ENCODE peak calls at places on chromosomes 6 and 20, in six cellular contexts. O is upper lobe of left lung; I is HL-60; G is CD4-positive, alpha-beta T cell; E is fibroblast of the aortic adventitia; N is tibial nerve. Z is an unnamed sample.

GRCh38 chr6:118344014-118344670 is 204.0 kb upstream of the PLN start:
- DNase-seq in O (no peak), I (no peak), G (no peak), E (no peak), N (no peak), Z (no peak)

GRCh38 chr6:137763436-137763835 is 103.6 kb upstream of the TNFAIP3 start:
- DNase-seq in O (no peak), I (no peak), G (no peak), E (no peak), N (no peak), Z (no peak)

GRCh38 chr6:70709826-70710225 is 42.1 kb downstream of the SMAP1 start:
- DNase-seq in O (no peak), I (no peak), G (no peak), E (peak), N (no peak), Z (no peak)

GRCh38 chr6:90131614-90132423 is 164.8 kb downstream of the BACH2 start:
- DNase-seq in O (no peak), I (peak), G (no peak), E (peak), N (no peak), Z (no peak)

GRCh38 chr6:32825966-32826365 is 9.2 kb upstream of the HLA-DOB start:
- DNase-seq in O (no peak), I (no peak), G (no peak), E (peak), N (no peak), Z (no peak)

GRCh38 chr6:89412071-89413005 is at the start of gene RRAGD:
- DNase-seq in O (peak), I (peak), G (peak), E (no peak), N (peak), Z (peak)

GRCh38 chr6:52454556-52454955 is 34.4 kb downstream of the EFHC1 start:
- DNase-seq in O (no peak), I (no peak), G (no peak), E (peak), N (no peak), Z (no peak)

GRCh38 chr6:169890049-169890448 is 138.6 kb downstream of the ERMARD start:
- DNase-seq in O (no peak), I (no peak), G (no peak), E (no peak), N (no peak), Z (peak)

GRCh38 chr6:6749791-6750434 is 161.4 kb downstream of the LY86 start:
- DNase-seq in O (peak), I (peak), G (peak), E (peak), N (peak), Z (no peak)

GRCh38 chr6:110529355-110529754 is 52.9 kb upstream of the SLC22A16 start:
- DNase-seq in O (no peak), I (peak), G (no peak), E (peak), N (no peak), Z (no peak)

GRCh38 chr6:169795196-169795595 is 43.8 kb downstream of the ERMARD start:
- DNase-seq in O (no peak), I (peak), G (no peak), E (no peak), N (no peak), Z (peak)

GRCh38 chr6:156336096-156336495 is 441.1 kb upstream of the ARID1B start:
- DNase-seq in O (no peak), I (no peak), G (no peak), E (no peak), N (no peak), Z (no peak)

GRCh38 chr6:41775293-41775882 is 4.3 kb downstream of the FRS3 start:
- DNase-seq in O (no peak), I (no peak), G (no peak), E (no peak), N (no peak), Z (no peak)

GRCh38 chr6:105094133-105094640 is 85.6 kb downstream of the POPDC3 start:
- DNase-seq in O (no peak), I (no peak), G (no peak), E (no peak), N (no peak), Z (no peak)

GRCh38 chr6:85484941-85485340 is 35.1 kb downstream of the NT5E start:
- DNase-seq in O (no peak), I (no peak), G (no peak), E (peak), N (no peak), Z (no peak)

GRCh38 chr6:152595507-152595906 is 41.7 kb downstream of the SYNE1 start:
- DNase-seq in O (no peak), I (no peak), G (no peak), E (peak), N (no peak), Z (no peak)

GRCh38 chr6:169145476-169145875 is 108.2 kb downstream of the THBS2 start:
- DNase-seq in O (no peak), I (no peak), G (no peak), E (no peak), N (no peak), Z (no peak)

GRCh38 chr6:33356295-33356694 is 35.3 kb upstream of the KIFC1 start:
- DNase-seq in O (no peak), I (no peak), G (no peak), E (no peak), N (no peak), Z (no peak)

GRCh38 chr6:169198885-169199284 is 54.8 kb downstream of the THBS2 start:
- DNase-seq in O (no peak), I (no peak), G (no peak), E (no peak), N (no peak), Z (no peak)

GRCh38 chr6:19896580-19897010 is 59.4 kb downstream of the ID4 start:
- DNase-seq in O (no peak), I (no peak), G (no peak), E (no peak), N (peak), Z (no peak)

GRCh38 chr6:43628392-43629103 is 516 bp downstream of the GTPBP2 start:
- DNase-seq in O (peak), I (peak), G (peak), E (peak), N (no peak), Z (no peak)

GRCh38 chr6:75870389-75870788 is 121.3 kb downstream of the MYO6 start:
- DNase-seq in O (no peak), I (no peak), G (no peak), E (no peak), N (no peak), Z (no peak)

GRCh38 chr6:79469381-79470246 is 67.6 kb downstream of the LCA5 start:
- DNase-seq in O (no peak), I (no peak), G (no peak), E (peak), N (no peak), Z (no peak)

GRCh38 chr6:147618927-147619326 is 110.4 kb downstream of the SAMD5 start:
- DNase-seq in O (no peak), I (no peak), G (no peak), E (no peak), N (no peak), Z (no peak)

GRCh38 chr20:24633026-24633425 is 163.6 kb downstream of the SYNDIG1 start:
- DNase-seq in O (no peak), I (no peak), G (no peak), E (no peak), N (no peak), Z (no peak)

GRCh38 chr20:63577317-63577894 is 3.4 kb upstream of the HELZ2 start:
- DNase-seq in O (no peak), I (no peak), G (no peak), E (no peak), N (no peak), Z (no peak)

DNA sequence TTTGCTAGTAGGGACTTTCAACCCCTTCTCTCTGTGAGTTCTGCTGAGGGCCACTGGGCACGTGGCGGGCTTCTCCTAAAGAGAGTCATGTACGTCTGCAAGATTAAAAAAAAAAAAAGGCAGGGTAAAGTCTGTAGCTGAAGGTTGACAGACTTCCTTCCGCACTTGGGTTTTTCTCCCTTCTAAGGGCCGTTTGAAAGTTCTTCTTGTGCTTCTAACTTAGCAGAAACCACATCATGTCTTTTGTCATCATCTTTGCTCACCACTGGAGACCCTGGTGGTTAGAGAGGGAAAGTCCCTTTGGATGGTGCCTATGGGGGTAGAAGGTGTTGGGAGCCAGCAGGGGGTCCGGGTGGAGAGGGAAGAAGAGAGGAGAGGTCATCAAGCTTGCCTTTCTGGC is 31.4 kb downstream of the PRDM1 start:
- DNase-seq in O (peak), I (peak), G (peak), E (no peak), N (no peak), Z (no peak)
- TF ChIP-seq CTCF in O (no peak), I (no peak), G (no peak), E (no peak), N (no peak), Z (no peak)

GRCh38 chr20:16701296-16701695 is 28.5 kb upstream of the SNRPB2 start:
- DNase-seq in O (no peak), I (peak), G (peak), E (no peak), N (no peak), Z (no peak)
- TF ChIP-seq CTCF in O (peak), I (peak), G (peak), E (peak), N (no peak), Z (peak)

GRCh38 chr6:122947355-122947754 is 48.7 kb upstream of the CLVS2 start:
- DNase-seq in O (no peak), I (no peak), G (no peak), E (peak), N (no peak), Z (no peak)
- TF ChIP-seq CTCF in O (no peak), I (no peak), G (no peak), E (peak), N (no peak), Z (peak)

GRCh38 chr6:30100585-30101422 is 12.1 kb downstream of the TRIM31 start:
- DNase-seq in O (peak), I (no peak), G (no peak), E (no peak), N (no peak), Z (no peak)
- TF ChIP-seq CTCF in O (no peak), I (no peak), G (no peak), E (no peak), N (no peak), Z (no peak)

GRCh38 chr6:28980797-28981390 is 24.2 kb downstream of the ZNF311 start:
- DNase-seq in O (peak), I (peak), G (no peak), E (peak), N (no peak), Z (no peak)
- TF ChIP-seq CTCF in O (peak), I (peak), G (no peak), E (peak), N (no peak), Z (peak)

GRCh38 chr20:48352628-48353027 is 475.2 kb downstream of the PREX1 start:
- DNase-seq in O (no peak), I (no peak), G (no peak), E (no peak), N (no peak), Z (no peak)

GRCh38 chr20:48349673-48350072 is 478.1 kb downstream of the PREX1 start:
- DNase-seq in O (no peak), I (no peak), G (no peak), E (no peak), N (no peak), Z (no peak)

GRCh38 chr20:48348022-48348421 is 479.8 kb downstream of the PREX1 start:
- DNase-seq in O (no peak), I (no peak), G (no peak), E (no peak), N (no peak), Z (no peak)

GRCh38 chr20:48352042-48352441 is 475.8 kb downstream of the PREX1 start:
- DNase-seq in O (no peak), I (no peak), G (no peak), E (no peak), N (no peak), Z (no peak)

GRCh38 chr20:48350291-48350988 is 477.4 kb downstream of the PREX1 start:
- DNase-seq in O (no peak), I (no peak), G (no peak), E (no peak), N (no peak), Z (no peak)
- TF ChIP-seq CTCF in O (no peak), I (no peak), G (no peak), E (no peak), N (no peak), Z (peak)